ENCODE peak calls at places on chromosome 10, in six cellular contexts. O is kidney epithelial cell, S is fibroblast of mammary gland, K is A172, H is GM20000, C is hypothalamus. G is an unnamed sample.

GRCh38 chr10:44577533-44577932 is 192.6 kb upstream of the CXCL12 start:
- DNase-seq in O (no peak), S (peak), K (no peak), H (no peak), C (no peak), G (no peak)

GRCh38 chr10:78820007-78820362 is 248.8 kb upstream of the ZMIZ1 start:
- DNase-seq in O (no peak), S (no peak), K (no peak), H (no peak), C (no peak), G (no peak)

GRCh38 chr10:60048146-60048545 is 141.8 kb upstream of the CCDC6 start:
- DNase-seq in O (no peak), S (peak), K (peak), H (no peak), C (no peak), G (no peak)

GRCh38 chr10:82742478-82742877 is 867.5 kb downstream of the NRG3 start:
- DNase-seq in O (peak), S (peak), K (peak), H (no peak), C (no peak), G (no peak)

GRCh38 chr10:69057951-69058297 is 30.0 kb upstream of the SRGN start:
- DNase-seq in O (no peak), S (peak), K (peak), H (no peak), C (no peak), G (no peak)

GRCh38 chr10:113444766-113445365 is 108.0 kb upstream of the HABP2 start:
- DNase-seq in O (no peak), S (no peak), K (no peak), H (no peak), C (no peak), G (no peak)

GRCh38 chr10:3803884-3804741 is 19.1 kb upstream of the KLF6 start:
- DNase-seq in O (no peak), S (peak), K (no peak), H (no peak), C (no peak), G (peak)

GRCh38 chr10:74480778-74481177 is 329.8 kb downstream of the ADK start:
- DNase-seq in O (no peak), S (no peak), K (no peak), H (no peak), C (no peak), G (no peak)

GRCh38 chr10:30207485-30208052 is 141.5 kb downstream of the MTPAP start:
- DNase-seq in O (no peak), S (no peak), K (peak), H (no peak), C (no peak), G (no peak)

GRCh38 chr10:97540669-97541500 is 31.7 kb upstream of the ANKRD2 start:
- DNase-seq in O (no peak), S (peak), K (no peak), H (no peak), C (no peak), G (no peak)

GRCh38 chr10:93821051-93821772 is 63.5 kb downstream of the LGI1 start:
- DNase-seq in O (no peak), S (peak), K (peak), H (no peak), C (no peak), G (no peak)

GRCh38 chr10:86312701-86313270 is 53.8 kb downstream of the GRID1 start:
- DNase-seq in O (no peak), S (no peak), K (no peak), H (no peak), C (no peak), G (no peak)

GRCh38 chr10:101816913-101817541 is 1.2 kb downstream of the OGA start:
- DNase-seq in O (no peak), S (no peak), K (no peak), H (peak), C (no peak), G (peak)

GRCh38 chr10:129809841-129810240 is 154.2 kb downstream of the EBF3 start:
- DNase-seq in O (no peak), S (no peak), K (no peak), H (no peak), C (no peak), G (no peak)

GRCh38 chr10:80504897-80505465 is 32.7 kb upstream of the SH2D4B start:
- DNase-seq in O (no peak), S (no peak), K (no peak), H (no peak), C (no peak), G (no peak)

G was measured in activated naive CD4-positive, alpha-beta T cell treated with anti-CD3 and anti-CD28 coated beads, Interleukin-2, amount 50 U/mL, for 16 hours.